ENCODE peak calls at places on chromosomes 7 and 10, in six cellular contexts. N is CD8-positive, alpha-beta T cell; Y is thoracic aorta; F is ovary; R is Peyer's patch; Q is IMR-90. K is an unnamed sample. For H3K4me1, the result is how much of the 10 kb centered on the place peaks cover.

GRCh38 chr7:95929710-95930295 is 157.4 kb downstream of the DYNC1I1 start:
- DNase-seq in F (no peak), N (no peak), Y (no peak), Q (no peak), R (no peak), K (no peak)

GRCh38 chr7:106613861-106614560 is 46.9 kb downstream of the CCDC71L start:
- DNase-seq in Y (no peak), R (no peak), F (no peak), N (no peak), Q (peak), K (no peak)

GRCh38 chr7:140402178-140402835 is 1.6 kb upstream of the RAB19 start:
- DNase-seq in N (no peak), Q (peak), F (no peak), Y (no peak), R (no peak), K (no peak)

GRCh38 chr7:12949060-12950045 is 261.9 kb downstream of the ARL4A start:
- DNase-seq in F (no peak), Q (peak), N (no peak), Y (no peak), R (no peak), K (no peak)

GRCh38 chr7:155983176-155983815 is 171.0 kb upstream of the SHH start:
- DNase-seq in F (no peak), Y (no peak), Q (no peak), N (no peak), R (peak), K (no peak)

GRCh38 chr10:103637855-103638561 is 144.5 kb downstream of the NEURL1 start:
- DNase-seq in F (peak), Y (peak), N (no peak), Q (peak), R (no peak), K (no peak)

GRCh38 chr10:48519731-48520506 is 85.0 kb downstream of the ARHGAP22 start:
- DNase-seq in Y (no peak), F (no peak), Q (no peak), N (no peak), R (no peak), K (no peak)

GRCh38 chr10:127353544-127353943 is 157.2 kb upstream of the INSYN2A start:
- DNase-seq in R (no peak), N (no peak), Q (no peak), Y (no peak), F (no peak), K (no peak)

GRCh38 chr10:12710594-12711343 is 290.7 kb downstream of the CCDC3 start:
- DNase-seq in Y (no peak), R (peak), N (peak), F (peak), Q (peak), K (peak)

GRCh38 chr10:118045842-118046490 is 775 bp downstream of the RAB11FIP2 start:
- DNase-seq in N (peak), Y (peak), Q (peak), F (peak), R (no peak), K (no peak)

GRCh38 chr10:93412801-93413200 is 69.3 kb downstream of the MYOF start:
- DNase-seq in F (no peak), Q (no peak), R (no peak), N (no peak), Y (no peak), K (no peak)

GRCh38 chr10:8404721-8405120 is 350.2 kb downstream of the GATA3 start:
- DNase-seq in N (peak), Q (no peak), Y (no peak), F (no peak), R (no peak), K (no peak)

GRCh38 chr7:102836206-102836938 is 76.4 kb upstream of the LRRC17 start:
- DNase-seq in N (no peak), F (no peak), Q (peak), R (no peak), Y (no peak), K (no peak)

GRCh38 chr7:147415991-147416390 is 1174.6 kb upstream of the C7orf33 start:
- DNase-seq in Y (no peak), N (no peak), R (no peak), F (no peak), Q (peak), K (no peak)

GRCh38 chr7:121081327-121081936 is 92.9 kb downstream of the CPED1 start:
- DNase-seq in F (no peak), N (no peak), R (no peak), Q (peak), Y (no peak), K (no peak)

GRCh38 chr7:158281441-158281840 is 306.2 kb downstream of the PTPRN2 start:
- DNase-seq in Y (no peak), N (no peak), Q (no peak), R (no peak), F (no peak), K (no peak)

GRCh38 chr10:60517805-60518204 is 128.1 kb upstream of the ANK3 start:
- DNase-seq in N (no peak), R (no peak), Y (no peak), Q (no peak), F (no peak), K (no peak)

GRCh38 chr7:128903621-128904361 is 6.7 kb downstream of the KCP start:
- DNase-seq in Q (no peak), N (no peak), Y (no peak), F (no peak), R (peak), K (no peak)

GRCh38 chr10:75234017-75234682 is 1.6 kb downstream of the COMTD1 start:
- DNase-seq in R (peak), Q (peak), F (peak), Y (peak), N (peak), K (no peak)

GRCh38 chr10:34739915-34740314 is 75.2 kb downstream of the PARD3 start:
- DNase-seq in Y (no peak), R (peak), Q (peak), N (no peak), F (peak), K (peak)

GRCh38 chr10:29688230-29688634 is 53.5 kb upstream of the SVIL start:
- DNase-seq in Q (no peak), Y (no peak), N (no peak), R (no peak), F (no peak), K (peak)

GRCh38 chr10:126204320-126204719 is 184.0 kb downstream of the ADAM12 start:
- DNase-seq in F (no peak), Q (no peak), R (no peak), Y (no peak), N (no peak), K (no peak)

GRCh38 chr10:60073397-60073780 is 167.0 kb upstream of the CCDC6 start:
- DNase-seq in R (no peak), N (no peak), Q (no peak), Y (no peak), F (no peak), K (no peak)

GRCh38 chr10:101772017-101772894 is 3.7 kb downstream of the FGF8 start:
- DNase-seq in Q (no peak), R (no peak), Y (no peak), F (no peak), N (no peak), K (no peak)

GRCh38 chr10:101771380-101771779 is 4.5 kb downstream of the FGF8 start:
- DNase-seq in Q (no peak), N (no peak), F (no peak), Y (no peak), R (no peak), K (no peak)

GRCh38 chr10:101769541-101770180 is 6.3 kb downstream of the FGF8 start:
- DNase-seq in Q (no peak), R (no peak), N (no peak), Y (no peak), F (no peak), K (no peak)

GRCh38 chr10:101768791-101769170 is 7.1 kb downstream of the FGF8 start:
- DNase-seq in R (no peak), F (no peak), N (no peak), Q (no peak), Y (no peak), K (no peak)

GRCh38 chr10:101770331-101771215 is 5.3 kb downstream of the FGF8 start:
- DNase-seq in Q (no peak), R (no peak), F (no peak), N (no peak), Y (no peak), K (no peak)
- H3K4me1 ChIP-seq in Q (under half), R (under half), F (under half), N (under half), Y (under half), K (under half)

GRCh38 chr7:99125505-99125865 is 18.4 kb downstream of the SMURF1 start:
- DNase-seq in Y (no peak), F (no peak), R (no peak), N (no peak), Q (no peak), K (no peak)

GRCh38 chr7:99122762-99123161 is 21.1 kb downstream of the SMURF1 start:
- DNase-seq in Q (no peak), N (no peak), R (no peak), F (no peak), Y (no peak), K (no peak)

GRCh38 chr7:99124236-99124635 is 19.7 kb downstream of the SMURF1 start:
- DNase-seq in Y (no peak), F (no peak), R (no peak), N (no peak), Q (no peak), K (no peak)

GRCh38 chr7:99124636-99125504 is 19.0 kb downstream of the SMURF1 start:
- DNase-seq in Q (no peak), Y (no peak), N (no peak), F (no peak), R (no peak), K (no peak)

GRCh38 chr7:99123571-99124033 is 20.3 kb downstream of the SMURF1 start:
- DNase-seq in N (no peak), F (peak), Q (peak), Y (no peak), R (no peak), K (no peak)
- H3K4me1 ChIP-seq in N (under half), F (under half), Q (under half), Y (half or more), R (under half), K (under half)

GRCh38 chr10:101062231-101063161 is 707 bp downstream of the KAZALD1 start:
- DNase-seq in Y (no peak), Q (peak), N (peak), R (peak), F (peak), K (no peak)

GRCh38 chr10:101065479-101066145 is 3.8 kb downstream of the KAZALD1 start:
- DNase-seq in Y (no peak), F (no peak), N (no peak), R (no peak), Q (peak), K (no peak)

GRCh38 chr10:101064415-101065030 is 2.7 kb downstream of the KAZALD1 start:
- DNase-seq in F (no peak), R (no peak), Q (no peak), Y (no peak), N (no peak), K (no peak)

GRCh38 chr10:101063162-101063525 is 1.4 kb downstream of the KAZALD1 start:
- DNase-seq in Q (no peak), F (no peak), N (no peak), Y (no peak), R (no peak), K (no peak)

GRCh38 chr10:101063548-101064414 is 2.0 kb downstream of the KAZALD1 start:
- DNase-seq in R (no peak), Q (no peak), N (no peak), F (no peak), Y (no peak), K (no peak)
- H3K4me1 ChIP-seq in R (under half), Q (under half), N (under half), F (under half), Y (half or more), K (under half)

DNA sequence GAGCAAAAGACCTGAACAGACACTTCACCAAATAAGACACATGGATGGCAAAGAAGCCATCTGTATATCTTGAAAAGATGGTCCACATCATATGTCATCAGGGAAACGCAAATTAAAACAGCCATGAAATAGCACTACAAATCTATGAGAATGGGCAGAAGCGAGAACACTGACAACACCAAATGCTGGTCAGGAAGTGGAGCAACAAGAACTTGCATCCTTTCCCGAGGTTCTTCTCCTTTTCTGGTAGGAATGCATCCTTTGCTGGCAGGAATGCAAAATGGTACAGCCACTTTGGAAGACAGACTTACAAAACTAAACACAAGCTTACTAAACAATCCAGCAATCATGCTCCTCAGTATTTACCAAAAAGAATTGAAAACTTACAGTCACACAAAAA is 60.0 kb downstream of the PIK3AP1 start:
- DNase-seq in Y (no peak), R (no peak), N (no peak), F (no peak), Q (no peak), K (no peak)
- H3K4me1 ChIP-seq in Y (under half), R (under half), N (under half), F (under half), Q (under half), K (under half)

GRCh38 chr10:96415896-96416554 is 57.2 kb upstream of the OPALIN start:
- DNase-seq in Y (no peak), F (no peak), N (no peak), R (no peak), Q (no peak), K (no peak)

GRCh38 chr10:96416643-96417042 is 57.8 kb upstream of the OPALIN start:
- DNase-seq in N (no peak), Y (no peak), F (peak), Q (no peak), R (no peak), K (no peak)

GRCh38 chr10:96413151-96413787 is 54.5 kb upstream of the OPALIN start:
- DNase-seq in R (no peak), Y (no peak), Q (no peak), F (no peak), N (no peak), K (no peak)

GRCh38 chr10:96414303-96414702 is 55.5 kb upstream of the OPALIN start:
- DNase-seq in N (no peak), R (no peak), Q (no peak), Y (no peak), F (no peak), K (no peak)

GRCh38 chr10:96415150-96415895 is 56.5 kb upstream of the OPALIN start:
- DNase-seq in Y (no peak), F (no peak), R (no peak), Q (no peak), N (no peak), K (no peak)
- H3K4me1 ChIP-seq in Y (under half), F (under half), R (under half), Q (under half), N (under half), K (under half)

DNA sequence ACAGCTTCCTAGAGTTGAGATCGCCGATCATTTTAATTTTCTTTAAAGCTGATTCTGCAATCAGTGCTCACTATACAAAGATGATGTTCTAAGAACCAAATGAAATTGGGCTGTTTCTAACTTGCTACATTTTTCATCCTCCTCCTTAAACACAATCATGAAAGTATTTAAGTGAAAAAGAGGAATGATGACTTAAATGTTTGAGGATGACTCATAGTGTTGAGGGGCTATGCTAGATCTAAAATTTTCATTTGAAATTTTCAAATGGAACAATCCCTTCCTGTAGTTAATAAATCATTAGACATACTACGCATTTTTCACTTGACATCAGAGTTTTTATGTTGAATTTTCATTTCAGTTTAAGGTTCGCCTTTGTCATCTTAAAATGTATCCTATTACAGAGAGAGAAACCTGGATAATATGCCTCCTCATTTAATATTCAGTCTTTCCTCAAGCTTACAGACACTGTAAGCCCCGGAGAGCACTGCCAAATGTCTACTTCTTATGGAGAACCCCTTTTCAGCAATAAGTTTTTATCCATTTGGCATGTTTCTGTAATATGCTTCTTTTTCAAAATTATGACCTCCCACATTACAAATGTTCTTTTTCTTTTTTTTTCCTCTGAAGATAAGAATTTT is 499.6 kb downstream of the MAGI2 start:
- DNase-seq in Q (peak), F (no peak), N (no peak), Y (no peak), R (no peak), K (no peak)
- H3K4me1 ChIP-seq in Q (under half), F (under half), N (under half), Y (under half), R (under half), K (under half)

GRCh38 chr7:44636041-44636580 is 29.7 kb downstream of the OGDH start:
- DNase-seq in Q (no peak), N (no peak), F (no peak), Y (no peak), R (peak), K (no peak)

GRCh38 chr7:44637788-44638594 is 31.6 kb downstream of the OGDH start:
- DNase-seq in F (no peak), Q (peak), Y (no peak), R (peak), N (peak), K (no peak)

GRCh38 chr7:44638611-44639557 is 32.5 kb downstream of the OGDH start:
- DNase-seq in Y (no peak), F (peak), N (peak), R (peak), Q (peak), K (no peak)

GRCh38 chr7:44634839-44635591 is 28.6 kb downstream of the OGDH start:
- DNase-seq in Q (no peak), Y (no peak), R (peak), N (peak), F (no peak), K (no peak)

DNA sequence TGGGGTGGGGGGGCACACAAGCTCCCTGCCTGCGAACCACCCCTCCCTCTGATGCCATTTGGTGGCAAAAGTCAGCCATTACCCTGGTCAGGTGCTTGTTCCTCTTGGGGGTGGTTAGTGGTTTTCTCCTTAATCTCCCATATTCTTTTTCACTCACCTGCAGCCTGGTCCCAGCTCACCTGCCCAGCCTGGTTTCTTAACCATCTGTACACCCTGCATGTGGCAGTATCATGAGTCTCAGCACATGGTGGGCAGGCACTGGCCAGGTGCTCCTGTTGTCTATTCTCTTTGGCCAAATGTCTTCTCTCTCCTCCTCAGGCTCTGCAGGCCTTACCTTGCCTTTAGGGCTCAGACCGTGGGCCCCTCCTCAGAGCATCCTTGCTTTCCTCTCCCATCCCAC is 30.5 kb downstream of the OGDH start:
- DNase-seq in Y (no peak), R (no peak), F (no peak), N (no peak), Q (no peak), K (no peak)
- H3K4me1 ChIP-seq in Y (half or more), R (half or more), F (under half), N (half or more), Q (under half), K (under half)

K was measured in iPS DF 6.9.